ENCODE peak calls at places on chromosomes 4 and X, in ten cellular contexts. One of them, this sample, is unnamed.
A peak's percentile ranks its signal among the peaks of the same experiment; 100 is the strongest.

GRCh38 chr4:80138556-80139538 is 58.5 kb upstream of the PRDM8 start:
- DNase-seq in GM13976: no peak
- DNase-seq in GM20000: peak; percentile 7
- DNase-seq in brain microvascular endothelial cell: peak; percentile 45
- DNase-seq in suprapubic skin: no peak
- DNase-seq in IMR-90: peak; percentile 82
- DNase-seq in transverse colon: peak; percentile 8
- DNase-seq in lower lobe of right lung: no peak
- DNase-seq in fibroblast of mammary gland: peak; percentile 82
- DNase-seq in heart left ventricle: no peak
- DNase-seq in this sample: no peak

GRCh38 chr4:74555843-74556242 is 110.9 kb downstream of the AREG start:
- DNase-seq in heart left ventricle: no peak
- DNase-seq in brain microvascular endothelial cell: no peak
- DNase-seq in GM20000: no peak
- DNase-seq in GM13976: no peak
- DNase-seq in suprapubic skin: no peak
- DNase-seq in transverse colon: no peak
- DNase-seq in fibroblast of mammary gland: no peak
- DNase-seq in lower lobe of right lung: no peak
- DNase-seq in IMR-90: no peak
- DNase-seq in this sample: no peak

GRCh38 chr4:16205298-16206164 is 20.7 kb downstream of the TAPT1 start:
- DNase-seq in heart left ventricle: no peak
- DNase-seq in suprapubic skin: no peak
- DNase-seq in IMR-90: no peak
- DNase-seq in lower lobe of right lung: no peak
- DNase-seq in brain microvascular endothelial cell: no peak
- DNase-seq in transverse colon: no peak
- DNase-seq in fibroblast of mammary gland: no peak
- DNase-seq in GM20000: peak; percentile 45
- DNase-seq in GM13976: peak; percentile 52
- DNase-seq in this sample: no peak

GRCh38 chr4:158783775-158784174 is 14.9 kb downstream of the FNIP2 start:
- DNase-seq in heart left ventricle: no peak
- DNase-seq in lower lobe of right lung: no peak
- DNase-seq in GM13976: no peak
- DNase-seq in fibroblast of mammary gland: peak; percentile 56
- DNase-seq in transverse colon: no peak
- DNase-seq in GM20000: no peak
- DNase-seq in suprapubic skin: no peak
- DNase-seq in IMR-90: peak; percentile 76
- DNase-seq in brain microvascular endothelial cell: no peak
- DNase-seq in this sample: no peak

GRCh38 chr4:53000560-53000959 is 138.4 kb downstream of the RASL11B start:
- DNase-seq in transverse colon: no peak
- DNase-seq in heart left ventricle: no peak
- DNase-seq in GM13976: no peak
- DNase-seq in fibroblast of mammary gland: no peak
- DNase-seq in brain microvascular endothelial cell: no peak
- DNase-seq in GM20000: no peak
- DNase-seq in suprapubic skin: no peak
- DNase-seq in IMR-90: no peak
- DNase-seq in lower lobe of right lung: no peak
- DNase-seq in this sample: no peak

GRCh38 chr4:53151489-53151788 is 214.4 kb downstream of the SCFD2 start:
- DNase-seq in IMR-90: no peak
- DNase-seq in heart left ventricle: no peak
- DNase-seq in fibroblast of mammary gland: no peak
- DNase-seq in GM13976: no peak
- DNase-seq in transverse colon: no peak
- DNase-seq in GM20000: no peak
- DNase-seq in lower lobe of right lung: no peak
- DNase-seq in brain microvascular endothelial cell: no peak
- DNase-seq in suprapubic skin: no peak
- DNase-seq in this sample: no peak

GRCh38 chr4:166972071-166972470 is 262.2 kb downstream of the SPOCK3 start:
- DNase-seq in lower lobe of right lung: no peak
- DNase-seq in fibroblast of mammary gland: peak; percentile 51
- DNase-seq in suprapubic skin: no peak
- DNase-seq in brain microvascular endothelial cell: peak; percentile 0
- DNase-seq in transverse colon: no peak
- DNase-seq in heart left ventricle: no peak
- DNase-seq in IMR-90: no peak
- DNase-seq in GM20000: no peak
- DNase-seq in GM13976: no peak
- DNase-seq in this sample: no peak

GRCh38 chrX:129791961-129792570 is 12.3 kb downstream of the SASH3 start:
- DNase-seq in GM20000: no peak
- DNase-seq in heart left ventricle: no peak
- DNase-seq in GM13976: no peak
- DNase-seq in fibroblast of mammary gland: peak; percentile 2
- DNase-seq in brain microvascular endothelial cell: no peak
- DNase-seq in lower lobe of right lung: no peak
- DNase-seq in transverse colon: no peak
- DNase-seq in IMR-90: no peak
- DNase-seq in suprapubic skin: peak; percentile 28
- DNase-seq in this sample: no peak

GRCh38 chr4:56320293-56320692 is 67.0 kb downstream of the AASDH start:
- DNase-seq in GM13976: no peak
- DNase-seq in heart left ventricle: no peak
- DNase-seq in brain microvascular endothelial cell: no peak
- DNase-seq in IMR-90: peak; percentile 67
- DNase-seq in suprapubic skin: no peak
- DNase-seq in lower lobe of right lung: no peak
- DNase-seq in transverse colon: no peak
- DNase-seq in fibroblast of mammary gland: peak; percentile 64
- DNase-seq in GM20000: no peak
- DNase-seq in this sample: no peak

GRCh38 chrX:24014388-24015018 is 12.5 kb downstream of the KLHL15 start:
- DNase-seq in heart left ventricle: no peak
- DNase-seq in IMR-90: peak; percentile 9
- DNase-seq in GM13976: no peak
- DNase-seq in brain microvascular endothelial cell: no peak
- DNase-seq in suprapubic skin: no peak
- DNase-seq in GM20000: peak; percentile 14
- DNase-seq in transverse colon: no peak
- DNase-seq in fibroblast of mammary gland: peak; percentile 12
- DNase-seq in lower lobe of right lung: no peak
- DNase-seq in this sample: no peak

GRCh38 chrX:9378980-9379696 is 85.7 kb upstream of the TBL1X start:
- DNase-seq in transverse colon: peak; percentile 14
- DNase-seq in GM20000: no peak
- DNase-seq in heart left ventricle: no peak
- DNase-seq in IMR-90: peak; percentile 52
- DNase-seq in brain microvascular endothelial cell: no peak
- DNase-seq in fibroblast of mammary gland: peak; percentile 75
- DNase-seq in suprapubic skin: no peak
- DNase-seq in GM13976: no peak
- DNase-seq in lower lobe of right lung: no peak
- DNase-seq in this sample: no peak

GRCh38 chrX:134172588-134173259 is 64.3 kb upstream of the CCDC160 start:
- DNase-seq in suprapubic skin: no peak
- DNase-seq in GM13976: peak; percentile 25
- DNase-seq in GM20000: peak; percentile 25
- DNase-seq in IMR-90: no peak
- DNase-seq in fibroblast of mammary gland: no peak
- DNase-seq in brain microvascular endothelial cell: no peak
- DNase-seq in heart left ventricle: peak; percentile 43
- DNase-seq in transverse colon: peak; percentile 15
- DNase-seq in lower lobe of right lung: peak; percentile 48
- DNase-seq in this sample: no peak

GRCh38 chr4:54217642-54218486 is 11.2 kb upstream of the PDGFRA start:
- DNase-seq in suprapubic skin: peak; percentile 92
- DNase-seq in heart left ventricle: peak; percentile 83
- DNase-seq in IMR-90: peak; percentile 83
- DNase-seq in fibroblast of mammary gland: peak; percentile 98
- DNase-seq in brain microvascular endothelial cell: peak; percentile 80
- DNase-seq in GM20000: peak; percentile 77
- DNase-seq in transverse colon: peak; percentile 69
- DNase-seq in GM13976: peak; percentile 80
- DNase-seq in lower lobe of right lung: peak; percentile 63
- DNase-seq in this sample: no peak

GRCh38 chrX:9659571-9660195 is 106.0 kb downstream of the GPR143 start:
- DNase-seq in lower lobe of right lung: no peak
- DNase-seq in transverse colon: no peak
- DNase-seq in GM13976: no peak
- DNase-seq in heart left ventricle: no peak
- DNase-seq in fibroblast of mammary gland: no peak
- DNase-seq in brain microvascular endothelial cell: no peak
- DNase-seq in IMR-90: no peak
- DNase-seq in suprapubic skin: no peak
- DNase-seq in GM20000: no peak
- DNase-seq in this sample: no peak

GRCh38 chr4:124212835-124213640 is 499.5 kb downstream of the ANKRD50 start:
- DNase-seq in suprapubic skin: no peak
- DNase-seq in fibroblast of mammary gland: peak; percentile 45
- DNase-seq in lower lobe of right lung: no peak
- DNase-seq in transverse colon: no peak
- DNase-seq in heart left ventricle: peak; percentile 29
- DNase-seq in GM20000: no peak
- DNase-seq in GM13976: no peak
- DNase-seq in IMR-90: peak; percentile 34
- DNase-seq in brain microvascular endothelial cell: peak; percentile 23
- DNase-seq in this sample: no peak

GRCh38 chrX:45428816-45429215 is 228.1 kb upstream of the DIPK2B start:
- DNase-seq in lower lobe of right lung: no peak
- DNase-seq in brain microvascular endothelial cell: no peak
- DNase-seq in heart left ventricle: no peak
- DNase-seq in IMR-90: no peak
- DNase-seq in GM20000: no peak
- DNase-seq in transverse colon: no peak
- DNase-seq in fibroblast of mammary gland: peak; percentile 22
- DNase-seq in suprapubic skin: no peak
- DNase-seq in GM13976: no peak
- DNase-seq in this sample: no peak

GRCh38 chr4:54908744-54909143 is 216.7 kb downstream of the KDR start:
- DNase-seq in GM13976: no peak
- DNase-seq in IMR-90: no peak
- DNase-seq in transverse colon: no peak
- DNase-seq in fibroblast of mammary gland: no peak
- DNase-seq in brain microvascular endothelial cell: no peak
- DNase-seq in lower lobe of right lung: no peak
- DNase-seq in GM20000: no peak
- DNase-seq in heart left ventricle: no peak
- DNase-seq in suprapubic skin: no peak
- DNase-seq in this sample: no peak

DNA sequence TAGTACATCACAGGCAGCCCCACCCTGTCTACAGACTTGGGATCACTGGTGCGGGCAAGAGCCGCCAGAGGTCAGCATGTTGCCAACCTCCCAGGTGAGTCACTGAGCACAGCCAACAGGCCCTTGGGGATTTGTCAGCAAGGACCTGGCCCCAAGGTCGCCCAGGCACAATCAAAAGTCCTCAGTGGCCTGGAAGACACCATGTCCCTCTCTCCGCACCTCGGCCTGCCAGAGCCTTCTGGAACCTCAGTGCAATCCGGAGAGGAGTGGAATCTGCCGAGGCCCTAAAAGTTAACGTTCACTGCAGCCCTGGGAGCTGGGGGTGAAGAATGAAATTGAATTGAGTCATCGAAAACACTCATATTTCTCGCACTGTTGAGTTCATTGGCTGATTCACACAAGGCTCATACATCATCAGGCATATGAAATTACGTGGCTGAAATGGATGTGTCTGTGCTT is 74.3 kb downstream of the WFS1 start:
- DNase-seq in suprapubic skin: no peak
- DNase-seq in transverse colon: no peak
- DNase-seq in brain microvascular endothelial cell: peak; percentile 23
- DNase-seq in lower lobe of right lung: peak; percentile 18
- DNase-seq in GM13976: no peak
- DNase-seq in heart left ventricle: no peak
- DNase-seq in IMR-90: peak; percentile 80
- DNase-seq in fibroblast of mammary gland: peak; percentile 87
- DNase-seq in GM20000: no peak
- DNase-seq in this sample: peak; percentile 55
- TF ChIP-seq CTCF in suprapubic skin: no peak
- TF ChIP-seq CTCF in transverse colon: no peak
- TF ChIP-seq CTCF in brain microvascular endothelial cell: no peak
- TF ChIP-seq CTCF in lower lobe of right lung: no peak
- TF ChIP-seq CTCF in GM13976: no peak
- TF ChIP-seq CTCF in heart left ventricle: no peak
- TF ChIP-seq CTCF in IMR-90: no peak
- TF ChIP-seq CTCF in fibroblast of mammary gland: no peak
- TF ChIP-seq CTCF in GM20000: no peak
- TF ChIP-seq CTCF in this sample: no peak

DNA sequence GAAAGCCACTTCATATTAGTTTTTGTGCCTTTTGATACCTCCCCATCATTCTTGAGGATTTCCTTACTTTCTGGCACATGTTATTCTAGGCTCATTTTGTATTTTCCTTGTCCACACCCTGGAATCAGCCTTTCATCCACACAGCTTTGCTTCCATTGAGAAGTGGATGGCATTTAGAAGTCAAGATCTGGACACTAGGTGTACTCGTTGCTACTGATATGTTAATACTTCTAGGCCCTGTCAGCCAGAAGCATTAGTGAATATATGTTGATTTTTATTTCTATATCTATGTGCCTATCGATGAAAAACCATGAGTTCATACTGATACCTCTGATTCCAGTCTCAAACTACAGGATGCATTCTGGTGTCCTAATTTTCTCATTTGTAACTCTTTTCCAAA is 73.2 kb downstream of the ARHGAP24 start:
- DNase-seq in transverse colon: no peak
- DNase-seq in IMR-90: no peak
- DNase-seq in GM13976: peak; percentile 19
- DNase-seq in lower lobe of right lung: no peak
- DNase-seq in heart left ventricle: no peak
- DNase-seq in brain microvascular endothelial cell: no peak
- DNase-seq in fibroblast of mammary gland: peak; percentile 16
- DNase-seq in GM20000: no peak
- DNase-seq in suprapubic skin: no peak
- DNase-seq in this sample: no peak
- TF ChIP-seq CTCF in transverse colon: no peak
- TF ChIP-seq CTCF in IMR-90: no peak
- TF ChIP-seq CTCF in GM13976: no peak
- TF ChIP-seq CTCF in lower lobe of right lung: no peak
- TF ChIP-seq CTCF in heart left ventricle: no peak
- TF ChIP-seq CTCF in brain microvascular endothelial cell: no peak
- TF ChIP-seq CTCF in fibroblast of mammary gland: no peak
- TF ChIP-seq CTCF in GM20000: no peak
- TF ChIP-seq CTCF in suprapubic skin: no peak
- TF ChIP-seq CTCF in this sample: peak; percentile 36

GRCh38 chrX:30513284-30513683 is 64.3 kb downstream of the TASL start:
- DNase-seq in transverse colon: no peak
- DNase-seq in suprapubic skin: no peak
- DNase-seq in GM20000: peak; percentile 4
- DNase-seq in lower lobe of right lung: no peak
- DNase-seq in fibroblast of mammary gland: peak; percentile 25
- DNase-seq in GM13976: no peak
- DNase-seq in IMR-90: no peak
- DNase-seq in brain microvascular endothelial cell: no peak
- DNase-seq in heart left ventricle: no peak
- DNase-seq in this sample: no peak
- TF ChIP-seq CTCF in transverse colon: no peak
- TF ChIP-seq CTCF in suprapubic skin: no peak
- TF ChIP-seq CTCF in GM20000: no peak
- TF ChIP-seq CTCF in lower lobe of right lung: peak; percentile 21
- TF ChIP-seq CTCF in fibroblast of mammary gland: peak; percentile 59
- TF ChIP-seq CTCF in GM13976: peak; percentile 36
- TF ChIP-seq CTCF in IMR-90: peak; percentile 41
- TF ChIP-seq CTCF in brain microvascular endothelial cell: peak; percentile 49
- TF ChIP-seq CTCF in heart left ventricle: peak; percentile 25
- TF ChIP-seq CTCF in this sample: peak; percentile 77

GRCh38 chrX:55717521-55718497 is at the start of gene RRAGB:
- DNase-seq in GM20000: peak; percentile 84
- DNase-seq in IMR-90: peak; percentile 91
- DNase-seq in GM13976: peak; percentile 88
- DNase-seq in heart left ventricle: peak; percentile 96
- DNase-seq in brain microvascular endothelial cell: peak; percentile 93
- DNase-seq in lower lobe of right lung: peak; percentile 95
- DNase-seq in fibroblast of mammary gland: peak; percentile 92
- DNase-seq in suprapubic skin: peak; percentile 95
- DNase-seq in transverse colon: peak; percentile 95
- DNase-seq in this sample: peak; percentile 92
- TF ChIP-seq CTCF in GM20000: peak; percentile 54
- TF ChIP-seq CTCF in IMR-90: peak; percentile 41
- TF ChIP-seq CTCF in GM13976: peak; percentile 50
- TF ChIP-seq CTCF in heart left ventricle: peak; percentile 34
- TF ChIP-seq CTCF in brain microvascular endothelial cell: peak; percentile 69
- TF ChIP-seq CTCF in lower lobe of right lung: peak; percentile 53
- TF ChIP-seq CTCF in fibroblast of mammary gland: peak; percentile 43
- TF ChIP-seq CTCF in suprapubic skin: peak; percentile 34
- TF ChIP-seq CTCF in transverse colon: peak; percentile 76
- TF ChIP-seq CTCF in this sample: peak; percentile 81

This sample was measured in chondrocyte.